ENCODE peak calls at places on chromosomes 16 and 17, in nine cellular contexts. One of them, this sample, is unnamed.

GRCh38 chr17:55661359-55661758 is 61.3 kb downstream of the TMEM100 start:
- DNase-seq in non-pigmented ciliary epithelial cell: no peak
- DNase-seq in activated effector memory CD4-positive, alpha-beta T cell treated with Interleukin-2 at 50 U/mL for 16 hours: no peak
- DNase-seq in CD4-positive, alpha-beta T cell: no peak
- DNase-seq in iPS-NIHi11: no peak
- DNase-seq in stimulated activated CD8-positive, alpha-beta memory T cell treated with anti-CD3 and anti-CD28 coated beads, Interleukin-4, amount 100 ng/mL, for 48 hours: no peak
- DNase-seq in activated CD4-positive, alpha-beta T cell treated with anti-CD3 and anti-CD28 coated beads, Interleukin-2, amount 10 ng/mL, durations not matched to agents 7 days and 5 days: no peak
- DNase-seq in activated T-helper 2 cell treated with anti-CD3 and anti-CD28 coated beads, Interferon-gamma antibody, Interleukin-2, Interleukin-4, amounts not matched to agents 10 μg/mL and 5 μg/mL and 100 μg/mL, durations not matched to agents 14 hours and 24 hours and 36 hours: no peak
- DNase-seq in stimulated activated naive CD4-positive, alpha-beta T cell treated with Interleukin-2 at 50 U/mL for 16 hours: no peak
- DNase-seq in this sample: no peak

GRCh38 chr17:298791-299450 is 53.7 kb downstream of the RPH3AL start:
- DNase-seq in CD4-positive, alpha-beta T cell: no peak
- DNase-seq in iPS-NIHi11: no peak
- DNase-seq in stimulated activated naive CD4-positive, alpha-beta T cell treated with Interleukin-2 at 50 U/mL for 16 hours: no peak
- DNase-seq in activated T-helper 2 cell treated with anti-CD3 and anti-CD28 coated beads, Interferon-gamma antibody, Interleukin-2, Interleukin-4, amounts not matched to agents 10 μg/mL and 5 μg/mL and 100 μg/mL, durations not matched to agents 14 hours and 24 hours and 36 hours: no peak
- DNase-seq in activated CD4-positive, alpha-beta T cell treated with anti-CD3 and anti-CD28 coated beads, Interleukin-2, amount 10 ng/mL, durations not matched to agents 7 days and 5 days: no peak
- DNase-seq in non-pigmented ciliary epithelial cell: no peak
- DNase-seq in stimulated activated CD8-positive, alpha-beta memory T cell treated with anti-CD3 and anti-CD28 coated beads, Interleukin-4, amount 100 ng/mL, for 48 hours: no peak
- DNase-seq in activated effector memory CD4-positive, alpha-beta T cell treated with Interleukin-2 at 50 U/mL for 16 hours: no peak
- DNase-seq in this sample: no peak

GRCh38 chr16:81487301-81487720 is 42.7 kb downstream of the CMIP start:
- DNase-seq in activated effector memory CD4-positive, alpha-beta T cell treated with Interleukin-2 at 50 U/mL for 16 hours: no peak
- DNase-seq in non-pigmented ciliary epithelial cell: no peak
- DNase-seq in CD4-positive, alpha-beta T cell: no peak
- DNase-seq in activated T-helper 2 cell treated with anti-CD3 and anti-CD28 coated beads, Interferon-gamma antibody, Interleukin-2, Interleukin-4, amounts not matched to agents 10 μg/mL and 5 μg/mL and 100 μg/mL, durations not matched to agents 14 hours and 24 hours and 36 hours: no peak
- DNase-seq in stimulated activated naive CD4-positive, alpha-beta T cell treated with Interleukin-2 at 50 U/mL for 16 hours: no peak
- DNase-seq in activated CD4-positive, alpha-beta T cell treated with anti-CD3 and anti-CD28 coated beads, Interleukin-2, amount 10 ng/mL, durations not matched to agents 7 days and 5 days: no peak
- DNase-seq in iPS-NIHi11: no peak
- DNase-seq in stimulated activated CD8-positive, alpha-beta memory T cell treated with anti-CD3 and anti-CD28 coated beads, Interleukin-4, amount 100 ng/mL, for 48 hours: no peak
- DNase-seq in this sample: no peak

GRCh38 chr16:67431077-67431804 is at the start of gene HSD11B2:
- DNase-seq in activated T-helper 2 cell treated with anti-CD3 and anti-CD28 coated beads, Interferon-gamma antibody, Interleukin-2, Interleukin-4, amounts not matched to agents 10 μg/mL and 5 μg/mL and 100 μg/mL, durations not matched to agents 14 hours and 24 hours and 36 hours: peak
- DNase-seq in activated effector memory CD4-positive, alpha-beta T cell treated with Interleukin-2 at 50 U/mL for 16 hours: peak
- DNase-seq in stimulated activated CD8-positive, alpha-beta memory T cell treated with anti-CD3 and anti-CD28 coated beads, Interleukin-4, amount 100 ng/mL, for 48 hours: peak
- DNase-seq in iPS-NIHi11: peak
- DNase-seq in CD4-positive, alpha-beta T cell: no peak
- DNase-seq in activated CD4-positive, alpha-beta T cell treated with anti-CD3 and anti-CD28 coated beads, Interleukin-2, amount 10 ng/mL, durations not matched to agents 7 days and 5 days: peak
- DNase-seq in stimulated activated naive CD4-positive, alpha-beta T cell treated with Interleukin-2 at 50 U/mL for 16 hours: peak
- DNase-seq in non-pigmented ciliary epithelial cell: no peak
- DNase-seq in this sample: no peak

GRCh38 chr16:2122429-2122828 is 13.3 kb downstream of the PKD1 start:
- DNase-seq in activated CD4-positive, alpha-beta T cell treated with anti-CD3 and anti-CD28 coated beads, Interleukin-2, amount 10 ng/mL, durations not matched to agents 7 days and 5 days: no peak
- DNase-seq in stimulated activated CD8-positive, alpha-beta memory T cell treated with anti-CD3 and anti-CD28 coated beads, Interleukin-4, amount 100 ng/mL, for 48 hours: no peak
- DNase-seq in activated T-helper 2 cell treated with anti-CD3 and anti-CD28 coated beads, Interferon-gamma antibody, Interleukin-2, Interleukin-4, amounts not matched to agents 10 μg/mL and 5 μg/mL and 100 μg/mL, durations not matched to agents 14 hours and 24 hours and 36 hours: no peak
- DNase-seq in non-pigmented ciliary epithelial cell: no peak
- DNase-seq in stimulated activated naive CD4-positive, alpha-beta T cell treated with Interleukin-2 at 50 U/mL for 16 hours: no peak
- DNase-seq in CD4-positive, alpha-beta T cell: no peak
- DNase-seq in iPS-NIHi11: no peak
- DNase-seq in activated effector memory CD4-positive, alpha-beta T cell treated with Interleukin-2 at 50 U/mL for 16 hours: no peak
- DNase-seq in this sample: no peak

GRCh38 chr16:88195021-88195581 is 187.7 kb upstream of the ZNF469 start:
- DNase-seq in non-pigmented ciliary epithelial cell: no peak
- DNase-seq in activated T-helper 2 cell treated with anti-CD3 and anti-CD28 coated beads, Interferon-gamma antibody, Interleukin-2, Interleukin-4, amounts not matched to agents 10 μg/mL and 5 μg/mL and 100 μg/mL, durations not matched to agents 14 hours and 24 hours and 36 hours: no peak
- DNase-seq in stimulated activated naive CD4-positive, alpha-beta T cell treated with Interleukin-2 at 50 U/mL for 16 hours: no peak
- DNase-seq in activated CD4-positive, alpha-beta T cell treated with anti-CD3 and anti-CD28 coated beads, Interleukin-2, amount 10 ng/mL, durations not matched to agents 7 days and 5 days: no peak
- DNase-seq in activated effector memory CD4-positive, alpha-beta T cell treated with Interleukin-2 at 50 U/mL for 16 hours: no peak
- DNase-seq in iPS-NIHi11: no peak
- DNase-seq in stimulated activated CD8-positive, alpha-beta memory T cell treated with anti-CD3 and anti-CD28 coated beads, Interleukin-4, amount 100 ng/mL, for 48 hours: no peak
- DNase-seq in CD4-positive, alpha-beta T cell: no peak
- DNase-seq in this sample: no peak

GRCh38 chr16:30470170-30470512 is 2.4 kb upstream of the ITGAL start:
- DNase-seq in iPS-NIHi11: no peak
- DNase-seq in activated CD4-positive, alpha-beta T cell treated with anti-CD3 and anti-CD28 coated beads, Interleukin-2, amount 10 ng/mL, durations not matched to agents 7 days and 5 days: no peak
- DNase-seq in activated effector memory CD4-positive, alpha-beta T cell treated with Interleukin-2 at 50 U/mL for 16 hours: no peak
- DNase-seq in stimulated activated CD8-positive, alpha-beta memory T cell treated with anti-CD3 and anti-CD28 coated beads, Interleukin-4, amount 100 ng/mL, for 48 hours: no peak
- DNase-seq in stimulated activated naive CD4-positive, alpha-beta T cell treated with Interleukin-2 at 50 U/mL for 16 hours: no peak
- DNase-seq in non-pigmented ciliary epithelial cell: no peak
- DNase-seq in activated T-helper 2 cell treated with anti-CD3 and anti-CD28 coated beads, Interferon-gamma antibody, Interleukin-2, Interleukin-4, amounts not matched to agents 10 μg/mL and 5 μg/mL and 100 μg/mL, durations not matched to agents 14 hours and 24 hours and 36 hours: no peak
- DNase-seq in CD4-positive, alpha-beta T cell: no peak
- DNase-seq in this sample: no peak

GRCh38 chr17:18006495-18007239 is 32.3 kb downstream of the ATPAF2 start:
- DNase-seq in activated T-helper 2 cell treated with anti-CD3 and anti-CD28 coated beads, Interferon-gamma antibody, Interleukin-2, Interleukin-4, amounts not matched to agents 10 μg/mL and 5 μg/mL and 100 μg/mL, durations not matched to agents 14 hours and 24 hours and 36 hours: no peak
- DNase-seq in CD4-positive, alpha-beta T cell: no peak
- DNase-seq in activated CD4-positive, alpha-beta T cell treated with anti-CD3 and anti-CD28 coated beads, Interleukin-2, amount 10 ng/mL, durations not matched to agents 7 days and 5 days: no peak
- DNase-seq in stimulated activated CD8-positive, alpha-beta memory T cell treated with anti-CD3 and anti-CD28 coated beads, Interleukin-4, amount 100 ng/mL, for 48 hours: no peak
- DNase-seq in activated effector memory CD4-positive, alpha-beta T cell treated with Interleukin-2 at 50 U/mL for 16 hours: no peak
- DNase-seq in non-pigmented ciliary epithelial cell: no peak
- DNase-seq in iPS-NIHi11: peak
- DNase-seq in stimulated activated naive CD4-positive, alpha-beta T cell treated with Interleukin-2 at 50 U/mL for 16 hours: no peak
- DNase-seq in this sample: no peak

GRCh38 chr16:78439646-78440045 is 340.2 kb downstream of the WWOX start:
- DNase-seq in activated T-helper 2 cell treated with anti-CD3 and anti-CD28 coated beads, Interferon-gamma antibody, Interleukin-2, Interleukin-4, amounts not matched to agents 10 μg/mL and 5 μg/mL and 100 μg/mL, durations not matched to agents 14 hours and 24 hours and 36 hours: no peak
- DNase-seq in activated effector memory CD4-positive, alpha-beta T cell treated with Interleukin-2 at 50 U/mL for 16 hours: no peak
- DNase-seq in stimulated activated naive CD4-positive, alpha-beta T cell treated with Interleukin-2 at 50 U/mL for 16 hours: no peak
- DNase-seq in CD4-positive, alpha-beta T cell: no peak
- DNase-seq in stimulated activated CD8-positive, alpha-beta memory T cell treated with anti-CD3 and anti-CD28 coated beads, Interleukin-4, amount 100 ng/mL, for 48 hours: no peak
- DNase-seq in non-pigmented ciliary epithelial cell: no peak
- DNase-seq in activated CD4-positive, alpha-beta T cell treated with anti-CD3 and anti-CD28 coated beads, Interleukin-2, amount 10 ng/mL, durations not matched to agents 7 days and 5 days: no peak
- DNase-seq in iPS-NIHi11: no peak
- DNase-seq in this sample: no peak

GRCh38 chr17:6901086-6901485 is 69.6 kb upstream of the TEKT1 start:
- DNase-seq in activated CD4-positive, alpha-beta T cell treated with anti-CD3 and anti-CD28 coated beads, Interleukin-2, amount 10 ng/mL, durations not matched to agents 7 days and 5 days: no peak
- DNase-seq in non-pigmented ciliary epithelial cell: no peak
- DNase-seq in CD4-positive, alpha-beta T cell: no peak
- DNase-seq in stimulated activated naive CD4-positive, alpha-beta T cell treated with Interleukin-2 at 50 U/mL for 16 hours: no peak
- DNase-seq in activated T-helper 2 cell treated with anti-CD3 and anti-CD28 coated beads, Interferon-gamma antibody, Interleukin-2, Interleukin-4, amounts not matched to agents 10 μg/mL and 5 μg/mL and 100 μg/mL, durations not matched to agents 14 hours and 24 hours and 36 hours: no peak
- DNase-seq in iPS-NIHi11: no peak
- DNase-seq in stimulated activated CD8-positive, alpha-beta memory T cell treated with anti-CD3 and anti-CD28 coated beads, Interleukin-4, amount 100 ng/mL, for 48 hours: no peak
- DNase-seq in activated effector memory CD4-positive, alpha-beta T cell treated with Interleukin-2 at 50 U/mL for 16 hours: no peak
- DNase-seq in this sample: no peak

GRCh38 chr17:19311421-19312215 is 50.9 kb downstream of the B9D1 start:
- DNase-seq in activated T-helper 2 cell treated with anti-CD3 and anti-CD28 coated beads, Interferon-gamma antibody, Interleukin-2, Interleukin-4, amounts not matched to agents 10 μg/mL and 5 μg/mL and 100 μg/mL, durations not matched to agents 14 hours and 24 hours and 36 hours: no peak
- DNase-seq in CD4-positive, alpha-beta T cell: no peak
- DNase-seq in stimulated activated naive CD4-positive, alpha-beta T cell treated with Interleukin-2 at 50 U/mL for 16 hours: no peak
- DNase-seq in iPS-NIHi11: no peak
- DNase-seq in non-pigmented ciliary epithelial cell: no peak
- DNase-seq in stimulated activated CD8-positive, alpha-beta memory T cell treated with anti-CD3 and anti-CD28 coated beads, Interleukin-4, amount 100 ng/mL, for 48 hours: no peak
- DNase-seq in activated effector memory CD4-positive, alpha-beta T cell treated with Interleukin-2 at 50 U/mL for 16 hours: no peak
- DNase-seq in activated CD4-positive, alpha-beta T cell treated with anti-CD3 and anti-CD28 coated beads, Interleukin-2, amount 10 ng/mL, durations not matched to agents 7 days and 5 days: no peak
- DNase-seq in this sample: peak

This sample was measured in glomerular endothelial cell.